ENCODE peak calls at places on chromosome 20, in eight cellular contexts. One of them, this sample, is unnamed.

GRCh38 chr20:33545763-33546162 is 55.9 kb downstream of the CBFA2T2 start:
- DNase-seq in GM12878: no peak
- DNase-seq in posterior cingulate gyrus: no peak
- DNase-seq in activated CD4-positive, CD25-positive, alpha-beta regulatory T cell treated with anti-CD3 and anti-CD28 coated beads, Interleukin-2, amount 50 U/mL, for 72 hours: no peak
- DNase-seq in endodermal cell: no peak
- DNase-seq in amygdala: no peak
- DNase-seq in stimulated activated CD4-positive, alpha-beta T cell treated with anti-CD3 and anti-CD28 coated beads, Interleukin-1b, Interleukin-23, amount 100 ng/mL, for 4 hours: no peak
- DNase-seq in heart right ventricle: no peak
- DNase-seq in this sample: no peak

GRCh38 chr20:20224806-20225205 is 143.1 kb upstream of the INSM1 start:
- DNase-seq in GM12878: no peak
- DNase-seq in posterior cingulate gyrus: no peak
- DNase-seq in activated CD4-positive, CD25-positive, alpha-beta regulatory T cell treated with anti-CD3 and anti-CD28 coated beads, Interleukin-2, amount 50 U/mL, for 72 hours: no peak
- DNase-seq in endodermal cell: no peak
- DNase-seq in amygdala: no peak
- DNase-seq in stimulated activated CD4-positive, alpha-beta T cell treated with anti-CD3 and anti-CD28 coated beads, Interleukin-1b, Interleukin-23, amount 100 ng/mL, for 4 hours: no peak
- DNase-seq in heart right ventricle: no peak
- DNase-seq in this sample: no peak

GRCh38 chr20:57425150-57426013 is 34.2 kb downstream of the RBM38 start:
- DNase-seq in GM12878: no peak
- DNase-seq in posterior cingulate gyrus: peak
- DNase-seq in activated CD4-positive, CD25-positive, alpha-beta regulatory T cell treated with anti-CD3 and anti-CD28 coated beads, Interleukin-2, amount 50 U/mL, for 72 hours: no peak
- DNase-seq in endodermal cell: peak
- DNase-seq in amygdala: no peak
- DNase-seq in stimulated activated CD4-positive, alpha-beta T cell treated with anti-CD3 and anti-CD28 coated beads, Interleukin-1b, Interleukin-23, amount 100 ng/mL, for 4 hours: no peak
- DNase-seq in heart right ventricle: no peak
- DNase-seq in this sample: no peak

GRCh38 chr20:48773837-48774418 is 53.9 kb downstream of the PREX1 start:
- DNase-seq in GM12878: no peak
- DNase-seq in posterior cingulate gyrus: peak
- DNase-seq in activated CD4-positive, CD25-positive, alpha-beta regulatory T cell treated with anti-CD3 and anti-CD28 coated beads, Interleukin-2, amount 50 U/mL, for 72 hours: no peak
- DNase-seq in endodermal cell: no peak
- DNase-seq in amygdala: peak
- DNase-seq in stimulated activated CD4-positive, alpha-beta T cell treated with anti-CD3 and anti-CD28 coated beads, Interleukin-1b, Interleukin-23, amount 100 ng/mL, for 4 hours: no peak
- DNase-seq in heart right ventricle: no peak
- DNase-seq in this sample: no peak

GRCh38 chr20:24079661-24080412 is 91.3 kb upstream of the GGTLC1 start:
- DNase-seq in GM12878: no peak
- DNase-seq in posterior cingulate gyrus: no peak
- DNase-seq in activated CD4-positive, CD25-positive, alpha-beta regulatory T cell treated with anti-CD3 and anti-CD28 coated beads, Interleukin-2, amount 50 U/mL, for 72 hours: no peak
- DNase-seq in endodermal cell: no peak
- DNase-seq in amygdala: no peak
- DNase-seq in stimulated activated CD4-positive, alpha-beta T cell treated with anti-CD3 and anti-CD28 coated beads, Interleukin-1b, Interleukin-23, amount 100 ng/mL, for 4 hours: no peak
- DNase-seq in heart right ventricle: no peak
- DNase-seq in this sample: no peak

GRCh38 chr20:59518881-59519706 is 85.2 kb upstream of the PHACTR3 start:
- DNase-seq in GM12878: no peak
- DNase-seq in posterior cingulate gyrus: peak
- DNase-seq in activated CD4-positive, CD25-positive, alpha-beta regulatory T cell treated with anti-CD3 and anti-CD28 coated beads, Interleukin-2, amount 50 U/mL, for 72 hours: no peak
- DNase-seq in endodermal cell: peak
- DNase-seq in amygdala: peak
- DNase-seq in stimulated activated CD4-positive, alpha-beta T cell treated with anti-CD3 and anti-CD28 coated beads, Interleukin-1b, Interleukin-23, amount 100 ng/mL, for 4 hours: no peak
- DNase-seq in heart right ventricle: no peak
- DNase-seq in this sample: peak

GRCh38 chr20:45872626-45873025 is 8.4 kb upstream of the ZSWIM1 start:
- DNase-seq in GM12878: no peak
- DNase-seq in posterior cingulate gyrus: no peak
- DNase-seq in activated CD4-positive, CD25-positive, alpha-beta regulatory T cell treated with anti-CD3 and anti-CD28 coated beads, Interleukin-2, amount 50 U/mL, for 72 hours: no peak
- DNase-seq in endodermal cell: no peak
- DNase-seq in amygdala: no peak
- DNase-seq in stimulated activated CD4-positive, alpha-beta T cell treated with anti-CD3 and anti-CD28 coated beads, Interleukin-1b, Interleukin-23, amount 100 ng/mL, for 4 hours: no peak
- DNase-seq in heart right ventricle: no peak
- DNase-seq in this sample: no peak

GRCh38 chr20:38201356-38201755 is 36.3 kb upstream of the TGM2 start:
- DNase-seq in GM12878: no peak
- DNase-seq in posterior cingulate gyrus: peak
- DNase-seq in activated CD4-positive, CD25-positive, alpha-beta regulatory T cell treated with anti-CD3 and anti-CD28 coated beads, Interleukin-2, amount 50 U/mL, for 72 hours: no peak
- DNase-seq in endodermal cell: peak
- DNase-seq in amygdala: no peak
- DNase-seq in stimulated activated CD4-positive, alpha-beta T cell treated with anti-CD3 and anti-CD28 coated beads, Interleukin-1b, Interleukin-23, amount 100 ng/mL, for 4 hours: no peak
- DNase-seq in heart right ventricle: no peak
- DNase-seq in this sample: no peak

GRCh38 chr20:57813870-57814269 is 104.1 kb upstream of the PMEPA1 start:
- DNase-seq in GM12878: no peak
- DNase-seq in posterior cingulate gyrus: no peak
- DNase-seq in activated CD4-positive, CD25-positive, alpha-beta regulatory T cell treated with anti-CD3 and anti-CD28 coated beads, Interleukin-2, amount 50 U/mL, for 72 hours: no peak
- DNase-seq in endodermal cell: no peak
- DNase-seq in amygdala: no peak
- DNase-seq in stimulated activated CD4-positive, alpha-beta T cell treated with anti-CD3 and anti-CD28 coated beads, Interleukin-1b, Interleukin-23, amount 100 ng/mL, for 4 hours: no peak
- DNase-seq in heart right ventricle: no peak
- DNase-seq in this sample: no peak

GRCh38 chr20:11705512-11705911 is 212.2 kb upstream of the BTBD3 start:
- DNase-seq in GM12878: no peak
- DNase-seq in posterior cingulate gyrus: no peak
- DNase-seq in activated CD4-positive, CD25-positive, alpha-beta regulatory T cell treated with anti-CD3 and anti-CD28 coated beads, Interleukin-2, amount 50 U/mL, for 72 hours: no peak
- DNase-seq in endodermal cell: no peak
- DNase-seq in amygdala: no peak
- DNase-seq in stimulated activated CD4-positive, alpha-beta T cell treated with anti-CD3 and anti-CD28 coated beads, Interleukin-1b, Interleukin-23, amount 100 ng/mL, for 4 hours: no peak
- DNase-seq in heart right ventricle: no peak
- DNase-seq in this sample: no peak

GRCh38 chr20:17747431-17747846 is 47.7 kb downstream of the BANF2 start:
- DNase-seq in GM12878: no peak
- DNase-seq in posterior cingulate gyrus: peak
- DNase-seq in activated CD4-positive, CD25-positive, alpha-beta regulatory T cell treated with anti-CD3 and anti-CD28 coated beads, Interleukin-2, amount 50 U/mL, for 72 hours: no peak
- DNase-seq in endodermal cell: no peak
- DNase-seq in amygdala: no peak
- DNase-seq in stimulated activated CD4-positive, alpha-beta T cell treated with anti-CD3 and anti-CD28 coated beads, Interleukin-1b, Interleukin-23, amount 100 ng/mL, for 4 hours: no peak
- DNase-seq in heart right ventricle: no peak
- DNase-seq in this sample: no peak

GRCh38 chr20:41058674-41059008 is 30.0 kb downstream of the TOP1 start:
- DNase-seq in GM12878: no peak
- DNase-seq in posterior cingulate gyrus: no peak
- DNase-seq in activated CD4-positive, CD25-positive, alpha-beta regulatory T cell treated with anti-CD3 and anti-CD28 coated beads, Interleukin-2, amount 50 U/mL, for 72 hours: no peak
- DNase-seq in endodermal cell: no peak
- DNase-seq in amygdala: no peak
- DNase-seq in stimulated activated CD4-positive, alpha-beta T cell treated with anti-CD3 and anti-CD28 coated beads, Interleukin-1b, Interleukin-23, amount 100 ng/mL, for 4 hours: no peak
- DNase-seq in heart right ventricle: no peak
- DNase-seq in this sample: no peak

GRCh38 chr20:11047559-11047958 is 373.8 kb upstream of the JAG1 start:
- DNase-seq in GM12878: no peak
- DNase-seq in posterior cingulate gyrus: no peak
- DNase-seq in activated CD4-positive, CD25-positive, alpha-beta regulatory T cell treated with anti-CD3 and anti-CD28 coated beads, Interleukin-2, amount 50 U/mL, for 72 hours: no peak
- DNase-seq in endodermal cell: no peak
- DNase-seq in amygdala: no peak
- DNase-seq in stimulated activated CD4-positive, alpha-beta T cell treated with anti-CD3 and anti-CD28 coated beads, Interleukin-1b, Interleukin-23, amount 100 ng/mL, for 4 hours: no peak
- DNase-seq in heart right ventricle: no peak
- DNase-seq in this sample: no peak

GRCh38 chr20:50211065-50211464 is 20.4 kb downstream of the CEBPB start:
- DNase-seq in GM12878: no peak
- DNase-seq in posterior cingulate gyrus: no peak
- DNase-seq in activated CD4-positive, CD25-positive, alpha-beta regulatory T cell treated with anti-CD3 and anti-CD28 coated beads, Interleukin-2, amount 50 U/mL, for 72 hours: no peak
- DNase-seq in endodermal cell: no peak
- DNase-seq in amygdala: no peak
- DNase-seq in stimulated activated CD4-positive, alpha-beta T cell treated with anti-CD3 and anti-CD28 coated beads, Interleukin-1b, Interleukin-23, amount 100 ng/mL, for 4 hours: no peak
- DNase-seq in heart right ventricle: no peak
- DNase-seq in this sample: no peak